ENCODE peak calls at places on chromosomes 12 and 14, in ten cellular contexts. One of them, this sample, is unnamed.
A peak's percentile ranks its signal among the peaks of the same experiment; 100 is the strongest.

GRCh38 chr12:5318874-5319273 is 113.0 kb upstream of the NTF3 start:
- DNase-seq in AG04450: peak; percentile 27
- DNase-seq in cardiac fibroblast: peak; percentile 46
- DNase-seq in transverse colon: peak; percentile 34
- DNase-seq in AG09309: peak; percentile 71
- DNase-seq in left ventricle myocardium inferior: no peak
- DNase-seq in RWPE1: peak; percentile 69
- DNase-seq in endothelial cell: no peak
- DNase-seq in mucosa of descending colon: no peak
- DNase-seq in fibroblast of the aortic adventitia: peak; percentile 54
- DNase-seq in this sample: no peak

GRCh38 chr14:34201909-34202622 is 251.2 kb upstream of the EGLN3 start:
- DNase-seq in cardiac fibroblast: no peak
- DNase-seq in transverse colon: no peak
- DNase-seq in fibroblast of the aortic adventitia: no peak
- DNase-seq in AG04450: no peak
- DNase-seq in AG09309: no peak
- DNase-seq in left ventricle myocardium inferior: no peak
- DNase-seq in mucosa of descending colon: no peak
- DNase-seq in endothelial cell: no peak
- DNase-seq in RWPE1: no peak
- DNase-seq in this sample: no peak

GRCh38 chr14:82403972-82404371 is 870.3 kb upstream of the SEL1L start:
- DNase-seq in fibroblast of the aortic adventitia: no peak
- DNase-seq in AG04450: no peak
- DNase-seq in mucosa of descending colon: no peak
- DNase-seq in cardiac fibroblast: no peak
- DNase-seq in left ventricle myocardium inferior: no peak
- DNase-seq in endothelial cell: no peak
- DNase-seq in AG09309: no peak
- DNase-seq in transverse colon: no peak
- DNase-seq in RWPE1: no peak
- DNase-seq in this sample: no peak

GRCh38 chr14:66434464-66434863 is 51.7 kb upstream of the CCDC196 start:
- DNase-seq in cardiac fibroblast: no peak
- DNase-seq in endothelial cell: no peak
- DNase-seq in AG04450: no peak
- DNase-seq in left ventricle myocardium inferior: no peak
- DNase-seq in transverse colon: no peak
- DNase-seq in RWPE1: no peak
- DNase-seq in AG09309: no peak
- DNase-seq in mucosa of descending colon: no peak
- DNase-seq in fibroblast of the aortic adventitia: no peak
- DNase-seq in this sample: no peak

GRCh38 chr12:17077594-17077993 is 471.6 kb upstream of the LMO3 start:
- DNase-seq in mucosa of descending colon: no peak
- DNase-seq in transverse colon: no peak
- DNase-seq in AG04450: no peak
- DNase-seq in cardiac fibroblast: no peak
- DNase-seq in AG09309: no peak
- DNase-seq in endothelial cell: no peak
- DNase-seq in fibroblast of the aortic adventitia: no peak
- DNase-seq in left ventricle myocardium inferior: no peak
- DNase-seq in RWPE1: no peak
- DNase-seq in this sample: no peak

GRCh38 chr12:51217968-51218606 is at the start of gene POU6F1:
- DNase-seq in fibroblast of the aortic adventitia: peak; percentile 73
- DNase-seq in AG04450: peak; percentile 23
- DNase-seq in left ventricle myocardium inferior: peak; percentile 63
- DNase-seq in endothelial cell: peak; percentile 75
- DNase-seq in mucosa of descending colon: peak; percentile 80
- DNase-seq in RWPE1: peak; percentile 87
- DNase-seq in transverse colon: peak; percentile 74
- DNase-seq in cardiac fibroblast: peak; percentile 77
- DNase-seq in AG09309: peak; percentile 38
- DNase-seq in this sample: peak; percentile 69

GRCh38 chr12:69042557-69042956 is 109.6 kb upstream of the CPM start:
- DNase-seq in fibroblast of the aortic adventitia: no peak
- DNase-seq in AG04450: no peak
- DNase-seq in left ventricle myocardium inferior: no peak
- DNase-seq in cardiac fibroblast: no peak
- DNase-seq in endothelial cell: no peak
- DNase-seq in RWPE1: no peak
- DNase-seq in mucosa of descending colon: no peak
- DNase-seq in transverse colon: no peak
- DNase-seq in AG09309: no peak
- DNase-seq in this sample: no peak

GRCh38 chr12:7439579-7440505 is 4.1 kb downstream of the CD163L1 start:
- DNase-seq in transverse colon: peak; percentile 47
- DNase-seq in cardiac fibroblast: peak; percentile 61
- DNase-seq in AG04450: peak; percentile 11
- DNase-seq in endothelial cell: peak; percentile 64
- DNase-seq in mucosa of descending colon: peak; percentile 64
- DNase-seq in RWPE1: peak; percentile 18
- DNase-seq in AG09309: no peak
- DNase-seq in left ventricle myocardium inferior: no peak
- DNase-seq in fibroblast of the aortic adventitia: peak; percentile 46
- DNase-seq in this sample: peak; percentile 79

GRCh38 chr14:89417111-89417468 is at the start of gene FOXN3:
- DNase-seq in transverse colon: peak; percentile 95
- DNase-seq in fibroblast of the aortic adventitia: peak; percentile 86
- DNase-seq in AG09309: peak; percentile 55
- DNase-seq in endothelial cell: peak; percentile 90
- DNase-seq in RWPE1: peak; percentile 77
- DNase-seq in left ventricle myocardium inferior: peak; percentile 92
- DNase-seq in cardiac fibroblast: peak; percentile 88
- DNase-seq in mucosa of descending colon: peak; percentile 95
- DNase-seq in AG04450: peak; percentile 68
- DNase-seq in this sample: peak; percentile 84

GRCh38 chr12:46933947-46934346 is 108.2 kb upstream of the SLC38A4 start:
- DNase-seq in cardiac fibroblast: peak; percentile 80
- DNase-seq in RWPE1: peak; percentile 43
- DNase-seq in mucosa of descending colon: no peak
- DNase-seq in endothelial cell: peak; percentile 8
- DNase-seq in fibroblast of the aortic adventitia: peak; percentile 86
- DNase-seq in left ventricle myocardium inferior: no peak
- DNase-seq in transverse colon: no peak
- DNase-seq in AG04450: no peak
- DNase-seq in AG09309: peak; percentile 41
- DNase-seq in this sample: no peak

GRCh38 chr14:21498540-21499526 is 12.3 kb downstream of the METTL3 start:
- DNase-seq in RWPE1: peak; percentile 31
- DNase-seq in transverse colon: no peak
- DNase-seq in fibroblast of the aortic adventitia: peak; percentile 63
- DNase-seq in left ventricle myocardium inferior: no peak
- DNase-seq in AG09309: no peak
- DNase-seq in cardiac fibroblast: peak; percentile 61
- DNase-seq in AG04450: no peak
- DNase-seq in mucosa of descending colon: no peak
- DNase-seq in endothelial cell: peak; percentile 38
- DNase-seq in this sample: peak; percentile 16

GRCh38 chr12:24049771-24050170 is 100.3 kb upstream of the SOX5 start:
- DNase-seq in cardiac fibroblast: no peak
- DNase-seq in mucosa of descending colon: no peak
- DNase-seq in RWPE1: no peak
- DNase-seq in AG04450: no peak
- DNase-seq in AG09309: no peak
- DNase-seq in endothelial cell: no peak
- DNase-seq in left ventricle myocardium inferior: no peak
- DNase-seq in transverse colon: no peak
- DNase-seq in fibroblast of the aortic adventitia: no peak
- DNase-seq in this sample: no peak

GRCh38 chr14:73998736-73999135 is 20.4 kb downstream of the ENTPD5 start:
- DNase-seq in mucosa of descending colon: no peak
- DNase-seq in RWPE1: no peak
- DNase-seq in left ventricle myocardium inferior: no peak
- DNase-seq in AG09309: no peak
- DNase-seq in transverse colon: no peak
- DNase-seq in AG04450: no peak
- DNase-seq in endothelial cell: no peak
- DNase-seq in fibroblast of the aortic adventitia: no peak
- DNase-seq in cardiac fibroblast: no peak
- DNase-seq in this sample: no peak

DNA sequence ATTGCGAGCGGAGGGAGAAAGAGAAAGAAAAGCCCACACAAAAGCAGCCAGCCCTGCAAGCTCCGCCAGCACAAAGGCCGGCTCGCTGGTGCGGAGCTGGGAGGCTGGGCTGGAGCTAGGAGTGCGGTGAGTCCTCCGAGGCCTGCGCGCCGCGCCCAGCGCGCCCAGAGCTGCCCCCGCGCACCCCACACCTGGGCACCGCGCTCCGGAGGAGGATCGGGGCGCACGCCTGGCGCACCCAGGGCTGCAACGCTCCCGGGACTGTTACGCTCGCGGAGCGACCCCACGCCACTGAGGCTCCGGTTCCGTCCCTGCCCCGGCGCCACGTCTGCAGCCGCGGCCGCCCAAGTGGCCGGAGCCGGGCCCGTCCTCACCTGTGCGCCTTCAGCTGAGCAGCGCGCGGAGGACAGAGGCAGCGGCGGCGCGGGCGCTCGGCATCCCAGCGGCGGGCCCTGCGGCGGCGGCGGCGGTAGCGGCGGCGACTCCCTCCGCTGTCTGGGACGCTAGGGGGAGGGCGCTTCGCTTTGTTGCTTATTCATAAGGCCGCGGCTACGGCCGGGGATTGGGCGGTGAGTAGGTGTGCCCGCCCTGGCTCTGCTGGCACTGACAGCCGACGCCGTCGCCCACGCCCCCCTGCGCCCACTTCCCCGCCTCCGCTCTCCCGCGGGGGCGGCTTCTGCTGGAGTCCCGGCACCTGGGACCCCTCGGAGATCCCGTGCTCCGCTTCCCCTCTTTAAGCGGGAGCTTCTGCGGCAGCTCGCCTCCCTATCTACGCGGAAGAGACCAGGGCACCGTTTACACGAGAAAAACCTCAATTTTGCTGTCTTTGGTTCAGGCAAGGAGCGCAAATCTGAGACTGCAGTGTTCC is at the start of gene ARMH4:
- DNase-seq in AG04450: peak; percentile 30
- DNase-seq in cardiac fibroblast: peak; percentile 75
- DNase-seq in mucosa of descending colon: peak; percentile 86
- DNase-seq in AG09309: peak; percentile 46
- DNase-seq in RWPE1: peak; percentile 69
- DNase-seq in transverse colon: peak; percentile 82
- DNase-seq in fibroblast of the aortic adventitia: peak; percentile 66
- DNase-seq in endothelial cell: peak; percentile 75
- DNase-seq in left ventricle myocardium inferior: peak; percentile 85
- DNase-seq in this sample: peak; percentile 90
- TF ChIP-seq CTCF in AG04450: no peak
- TF ChIP-seq CTCF in cardiac fibroblast: no peak
- TF ChIP-seq CTCF in mucosa of descending colon: no peak
- TF ChIP-seq CTCF in AG09309: no peak
- TF ChIP-seq CTCF in RWPE1: no peak
- TF ChIP-seq CTCF in transverse colon: no peak
- TF ChIP-seq CTCF in fibroblast of the aortic adventitia: peak; percentile 5
- TF ChIP-seq CTCF in endothelial cell: no peak
- TF ChIP-seq CTCF in left ventricle myocardium inferior: peak; percentile 52
- TF ChIP-seq CTCF in this sample: no peak

DNA sequence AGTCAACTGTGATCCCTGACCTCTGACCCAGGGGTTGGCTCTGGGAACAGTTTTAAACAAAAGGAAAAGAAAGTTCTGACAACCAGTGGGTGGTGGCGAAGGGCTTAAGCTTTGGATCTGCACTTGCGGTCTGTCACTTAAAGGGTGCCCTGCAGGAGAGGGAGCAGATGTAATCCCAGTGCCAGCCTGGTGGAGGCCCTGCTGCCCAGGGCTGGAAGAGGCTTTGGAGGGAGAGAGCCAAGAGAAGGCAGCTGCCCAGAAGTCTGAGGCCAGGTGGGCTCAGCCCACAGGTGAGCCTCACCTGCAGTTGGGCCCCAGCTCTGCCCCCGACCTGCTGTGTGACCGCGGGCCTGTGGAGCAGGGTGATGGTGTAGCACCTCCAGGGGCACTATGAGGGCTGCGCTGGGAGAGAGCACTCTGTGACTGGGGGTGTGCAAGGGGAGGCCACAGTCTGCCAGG is 19.1 kb downstream of the SH2B3 start:
- DNase-seq in AG09309: no peak
- DNase-seq in RWPE1: no peak
- DNase-seq in transverse colon: no peak
- DNase-seq in AG04450: no peak
- DNase-seq in mucosa of descending colon: no peak
- DNase-seq in cardiac fibroblast: no peak
- DNase-seq in fibroblast of the aortic adventitia: no peak
- DNase-seq in left ventricle myocardium inferior: no peak
- DNase-seq in endothelial cell: no peak
- DNase-seq in this sample: no peak
- TF ChIP-seq CTCF in AG09309: no peak
- TF ChIP-seq CTCF in RWPE1: no peak
- TF ChIP-seq CTCF in transverse colon: no peak
- TF ChIP-seq CTCF in AG04450: peak; percentile 11
- TF ChIP-seq CTCF in mucosa of descending colon: no peak
- TF ChIP-seq CTCF in cardiac fibroblast: no peak
- TF ChIP-seq CTCF in fibroblast of the aortic adventitia: no peak
- TF ChIP-seq CTCF in left ventricle myocardium inferior: peak; percentile 38
- TF ChIP-seq CTCF in endothelial cell: no peak
- TF ChIP-seq CTCF in this sample: no peak

DNA sequence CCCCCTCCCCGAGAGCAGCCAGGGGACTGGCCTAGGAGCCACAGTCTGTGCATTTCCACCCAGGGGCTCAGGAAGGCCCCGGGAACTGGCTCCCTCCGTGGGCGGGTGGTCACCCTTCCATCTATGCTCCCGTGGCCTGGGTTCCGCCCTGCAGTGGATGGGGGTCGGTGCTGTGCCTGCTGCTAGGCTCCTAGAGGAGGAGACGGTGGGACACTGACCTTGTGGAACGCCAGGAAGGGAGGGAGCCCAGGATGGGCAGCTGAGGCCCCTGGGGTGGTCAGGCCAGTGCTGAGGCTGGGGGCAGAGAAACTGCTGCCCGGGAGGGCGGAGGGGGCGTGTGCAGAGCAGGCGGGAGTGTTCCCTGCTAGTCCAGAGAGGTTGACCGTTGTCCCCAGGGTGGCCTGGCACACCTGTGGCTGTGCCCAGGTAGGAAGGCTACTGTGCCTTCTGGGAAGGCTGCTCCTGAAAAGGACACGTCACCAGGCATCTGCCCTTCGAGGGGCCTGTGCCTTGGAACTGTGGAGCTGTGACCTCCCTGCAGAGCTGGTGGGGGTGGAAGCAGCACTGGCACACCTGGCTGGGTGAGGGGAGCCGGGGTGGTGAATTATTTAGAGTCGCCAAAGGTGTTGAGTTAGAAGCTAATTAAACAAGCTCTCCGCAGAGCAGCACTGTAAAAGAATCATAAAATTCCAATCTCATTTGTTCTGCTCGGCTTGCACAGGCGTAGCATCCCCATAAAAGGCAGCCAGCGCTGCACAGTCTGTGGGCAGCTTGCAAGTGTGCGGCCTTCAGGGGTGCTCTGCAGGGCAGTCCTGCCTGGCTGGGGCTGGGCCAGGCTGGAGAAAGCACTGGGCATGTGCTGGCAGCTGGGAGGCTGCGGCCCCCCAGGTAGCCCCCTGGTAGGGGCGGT is 145.1 kb downstream of the KIF26A start:
- DNase-seq in endothelial cell: no peak
- DNase-seq in fibroblast of the aortic adventitia: no peak
- DNase-seq in left ventricle myocardium inferior: peak; percentile 6
- DNase-seq in cardiac fibroblast: no peak
- DNase-seq in mucosa of descending colon: peak; percentile 89
- DNase-seq in AG09309: no peak
- DNase-seq in AG04450: no peak
- DNase-seq in RWPE1: no peak
- DNase-seq in transverse colon: peak; percentile 71
- DNase-seq in this sample: no peak
- TF ChIP-seq CTCF in endothelial cell: no peak
- TF ChIP-seq CTCF in fibroblast of the aortic adventitia: no peak
- TF ChIP-seq CTCF in left ventricle myocardium inferior: no peak
- TF ChIP-seq CTCF in cardiac fibroblast: no peak
- TF ChIP-seq CTCF in mucosa of descending colon: no peak
- TF ChIP-seq CTCF in AG09309: no peak
- TF ChIP-seq CTCF in AG04450: no peak
- TF ChIP-seq CTCF in RWPE1: no peak
- TF ChIP-seq CTCF in transverse colon: no peak
- TF ChIP-seq CTCF in this sample: no peak

GRCh38 chr12:77058740-77059139 is 6.6 kb downstream of the E2F7 start:
- DNase-seq in transverse colon: no peak
- DNase-seq in AG04450: no peak
- DNase-seq in left ventricle myocardium inferior: no peak
- DNase-seq in AG09309: no peak
- DNase-seq in mucosa of descending colon: no peak
- DNase-seq in cardiac fibroblast: peak; percentile 86
- DNase-seq in RWPE1: no peak
- DNase-seq in fibroblast of the aortic adventitia: peak; percentile 33
- DNase-seq in endothelial cell: no peak
- DNase-seq in this sample: no peak
- TF ChIP-seq CTCF in transverse colon: no peak
- TF ChIP-seq CTCF in AG04450: no peak
- TF ChIP-seq CTCF in left ventricle myocardium inferior: no peak
- TF ChIP-seq CTCF in AG09309: no peak
- TF ChIP-seq CTCF in mucosa of descending colon: no peak
- TF ChIP-seq CTCF in cardiac fibroblast: no peak
- TF ChIP-seq CTCF in RWPE1: no peak
- TF ChIP-seq CTCF in fibroblast of the aortic adventitia: no peak
- TF ChIP-seq CTCF in endothelial cell: no peak
- TF ChIP-seq CTCF in this sample: no peak

This sample was measured in nephron progenitor cell.